ENCODE peak calls at places on chromosomes 16 and 17, in five cellular contexts. P, C, N, Y and I are unnamed samples.

GRCh38 chr17:48100591-48101011 is 677 bp downstream of the CBX1 start:
- DNase-seq in Y (no peak), P (peak), N (peak), C (no peak), I (no peak)

GRCh38 chr16:67814567-67814966 is 7.9 kb downstream of the TSNAXIP1 start:
- DNase-seq in N (no peak), Y (no peak), C (no peak), P (no peak), I (no peak)

GRCh38 chr16:86171329-86171728 is 272.4 kb downstream of the IRF8 start:
- DNase-seq in P (peak), Y (no peak), N (peak), C (no peak), I (no peak)

GRCh38 chr17:34006126-34006525 is 249.0 kb upstream of the CCL2 start:
- DNase-seq in N (no peak), Y (no peak), P (no peak), C (no peak), I (no peak)

GRCh38 chr17:32518856-32519768 is 32.3 kb downstream of the CDK5R1 start:
- DNase-seq in C (peak), N (peak), P (no peak), Y (peak), I (peak)

GRCh38 chr16:89104303-89104702 is 10.7 kb downstream of the ACSF3 start:
- DNase-seq in C (no peak), P (no peak), Y (no peak), N (no peak), I (no peak)

GRCh38 chr16:67154578-67155304 is 3.9 kb upstream of the B3GNT9 start:
- DNase-seq in P (no peak), C (no peak), Y (no peak), N (no peak), I (no peak)

GRCh38 chr17:43917348-43918025 is 10.2 kb upstream of the MPP2 start:
- DNase-seq in P (no peak), C (peak), Y (peak), N (no peak), I (no peak)

GRCh38 chr17:12522743-12523181 is 142.9 kb upstream of the MYOCD start:
- DNase-seq in N (no peak), C (no peak), Y (no peak), P (peak), I (no peak)

GRCh38 chr17:74042744-74043486 is 160.6 kb upstream of the RPL38 start:
- DNase-seq in Y (no peak), C (no peak), N (peak), P (peak), I (no peak)

GRCh38 chr17:41510251-41511065 is 5.0 kb upstream of the KRT13 start:
- DNase-seq in N (no peak), C (no peak), P (no peak), Y (no peak), I (no peak)

GRCh38 chr17:58960068-58960467 is 146.6 kb downstream of the TRIM37 start:
- DNase-seq in N (peak), P (peak), Y (no peak), C (no peak), I (no peak)

GRCh38 chr17:76280650-76281049 is 15.5 kb downstream of the UBALD2 start:
- DNase-seq in C (no peak), N (no peak), P (no peak), Y (no peak), I (no peak)

GRCh38 chr16:852451-853185 is 52.1 kb upstream of the GNG13 start:
- DNase-seq in P (no peak), N (no peak), C (no peak), Y (no peak), I (no peak)

GRCh38 chr17:74214642-74215331 is 1.4 kb downstream of the TTYH2 start:
- DNase-seq in N (no peak), C (no peak), P (peak), Y (no peak), I (no peak)

GRCh38 chr17:41863074-41863843 is 2.0 kb downstream of the KLHL11 start:
- DNase-seq in P (no peak), Y (no peak), C (no peak), N (no peak), I (peak)

GRCh38 chr17:50946223-50946890 is 80.2 kb upstream of the TOB1 start:
- DNase-seq in Y (peak), P (no peak), C (no peak), N (no peak), I (no peak)

GRCh38 chr17:7220593-7221280 is 999 bp downstream of the ACADVL start:
- DNase-seq in C (peak), P (peak), N (peak), Y (peak), I (peak)